ENCODE peak calls at places on chromosome 21, in six cellular contexts. H is psoas muscle; X is transverse colon; C is CD8-positive, alpha-beta memory T cell; E is right cardiac atrium; Y is small intestine. T is an unnamed sample.

GRCh38 chr21:15837603-15838002 is 107.8 kb downstream of the USP25 start:
- DNase-seq in H (no peak), Y (peak; percentile 21), E (no peak), C (no peak), X (no peak), T (no peak)

GRCh38 chr21:36350282-36350910 is 30.4 kb downstream of the MORC3 start:
- DNase-seq in H (no peak), C (no peak), X (no peak), Y (no peak), E (no peak), T (no peak)

GRCh38 chr21:31222142-31222541 is 121.9 kb downstream of the TIAM1 start:
- DNase-seq in H (no peak), X (no peak), Y (no peak), E (no peak), C (no peak), T (peak; percentile 42)

GRCh38 chr21:43972850-43973633 is 39.1 kb upstream of the TRAPPC10 start:
- DNase-seq in E (peak; percentile 57), C (no peak), Y (no peak), H (no peak), X (no peak), T (no peak)

GRCh38 chr21:27569831-27570230 is 602.9 kb upstream of the ADAMTS5 start:
- DNase-seq in X (no peak), Y (no peak), H (no peak), C (no peak), E (no peak), T (no peak)

GRCh38 chr21:25813917-25814316 is 79.1 kb downstream of the GABPA start:
- DNase-seq in Y (no peak), X (no peak), E (no peak), H (no peak), C (no peak), T (no peak)

GRCh38 chr21:35113064-35113463 is 64.0 kb upstream of the RUNX1 start:
- DNase-seq in C (no peak), H (no peak), Y (no peak), X (no peak), E (no peak), T (peak; percentile 63)

GRCh38 chr21:44920694-44921604 is at the start of gene ITGB2:
- DNase-seq in H (peak; percentile 37), E (peak; percentile 86), Y (no peak), C (peak; percentile 69), X (peak; percentile 57), T (no peak)

GRCh38 chr21:44812640-44813039 is 5.2 kb downstream of the SUMO3 start:
- DNase-seq in E (no peak), X (no peak), Y (no peak), H (no peak), C (no peak), T (no peak)

GRCh38 chr21:14942801-14943490 is 121.9 kb downstream of the NRIP1 start:
- DNase-seq in Y (no peak), C (no peak), H (no peak), E (no peak), X (no peak), T (no peak)

GRCh38 chr21:14382486-14382834 is 486 bp downstream of the HSPA13 start:
- DNase-seq in C (no peak), Y (no peak), H (no peak), E (no peak), X (no peak), T (peak; percentile 23)

GRCh38 chr21:31892686-31893085 is 19.9 kb downstream of the HUNK start:
- DNase-seq in X (no peak), Y (no peak), H (no peak), E (no peak), C (no peak), T (no peak)

GRCh38 chr21:39715804-39716397 is 29.1 kb upstream of the IGSF5 start:
- DNase-seq in Y (peak; percentile 58), C (no peak), E (peak; percentile 67), X (peak; percentile 68), H (peak; percentile 41), T (peak; percentile 70)

GRCh38 chr21:35643176-35643575 is 417.1 kb downstream of the SETD4 start:
- DNase-seq in E (no peak), Y (no peak), C (no peak), X (no peak), H (no peak), T (peak; percentile 70)

GRCh38 chr21:40923361-40923760 is 76.4 kb upstream of the DSCAM start:
- DNase-seq in Y (no peak), E (no peak), H (no peak), C (no peak), X (no peak), T (no peak)

GRCh38 chr21:19969156-19969555 is 1029.1 kb upstream of the NCAM2 start:
- DNase-seq in E (no peak), C (no peak), H (no peak), X (no peak), Y (no peak), T (no peak)

GRCh38 chr21:21712761-21713558 is 714.8 kb downstream of the NCAM2 start:
- DNase-seq in H (no peak), C (no peak), X (no peak), Y (no peak), E (no peak), T (no peak)

GRCh38 chr21:17436626-17437111 is 76.2 kb upstream of the CXADR start:
- DNase-seq in H (no peak), Y (peak; percentile 10), C (no peak), E (no peak), X (no peak), T (no peak)

GRCh38 chr21:42358937-42359336 is 7.4 kb downstream of the TFF1 start:
- DNase-seq in H (no peak), E (no peak), Y (no peak), X (no peak), C (no peak), T (no peak)

GRCh38 chr21:31232344-31232743 is 111.7 kb downstream of the TIAM1 start:
- DNase-seq in E (no peak), H (no peak), Y (no peak), C (no peak), X (no peak), T (no peak)

GRCh38 chr21:27513016-27513415 is 546.1 kb upstream of the ADAMTS5 start:
- DNase-seq in E (no peak), H (no peak), X (no peak), C (no peak), Y (no peak), T (no peak)

GRCh38 chr21:27649323-27649722 is 682.4 kb upstream of the ADAMTS5 start:
- DNase-seq in Y (no peak), X (no peak), H (no peak), E (no peak), C (no peak), T (peak; percentile 64)

GRCh38 chr21:45136927-45137611 is 62.7 kb downstream of the ADARB1 start:
- DNase-seq in Y (peak; percentile 84), H (peak; percentile 87), E (peak; percentile 96), X (peak; percentile 88), C (peak; percentile 19), T (peak; percentile 92)

GRCh38 chr21:44445413-44445812 is 9.9 kb upstream of the LRRC3 start:
- DNase-seq in E (no peak), X (no peak), Y (no peak), C (no peak), H (peak; percentile 2), T (no peak)

GRCh38 chr21:23968722-23969647 is 1638.3 kb downstream of the MRPL39 start:
- DNase-seq in X (peak; percentile 45), C (peak; percentile 79), Y (peak; percentile 12), H (no peak), E (no peak), T (peak; percentile 93)

GRCh38 chr21:26835027-26835713 is 10.0 kb downstream of the ADAMTS1 start:
- DNase-seq in X (no peak), Y (no peak), C (no peak), E (peak; percentile 61), H (no peak), T (peak; percentile 71)

GRCh38 chr21:35606578-35606977 is 453.7 kb downstream of the SETD4 start:
- DNase-seq in C (no peak), H (no peak), X (no peak), E (no peak), Y (no peak), T (peak; percentile 70)

GRCh38 chr21:44377201-44377921 is 23.9 kb downstream of the TRPM2 start:
- DNase-seq in E (no peak), C (no peak), H (no peak), Y (no peak), X (no peak), T (no peak)

GRCh38 chr21:42021751-42022430 is 11.7 kb upstream of the ZBTB21 start:
- DNase-seq in Y (no peak), C (no peak), H (no peak), E (no peak), X (no peak), T (no peak)

DNA sequence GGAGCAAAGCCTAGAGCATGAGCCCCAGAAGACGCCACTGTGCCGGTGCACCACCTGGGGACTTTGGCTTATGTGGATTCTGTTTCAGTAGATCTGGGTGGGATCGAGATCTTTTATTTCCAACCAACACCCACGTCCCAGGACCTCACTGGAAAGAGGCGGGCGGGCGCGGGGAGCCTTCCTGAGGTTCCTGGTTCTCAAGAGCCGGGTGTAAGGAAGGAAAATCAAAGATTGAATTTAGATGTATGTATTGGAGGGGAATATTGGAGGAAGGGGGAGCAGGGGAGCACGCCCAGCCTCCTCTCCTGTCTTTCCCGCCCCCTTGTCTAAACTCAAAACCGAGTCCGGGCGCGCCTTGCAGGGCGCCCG is 6.2 kb upstream of the OLIG2 start:
- DNase-seq in X (no peak), E (no peak), Y (no peak), C (no peak), H (no peak), T (no peak)
- H3K4me3 ChIP-seq in X (no peak overlapping the region), E (peak overlapping the region; percentile 11), Y (no peak overlapping the region), C (no peak overlapping the region), H (no peak overlapping the region), T (no peak overlapping the region)

GRCh38 chr21:33940164-33940563 is 24.6 kb upstream of the ATP5PO start:
- DNase-seq in X (no peak), C (no peak), Y (no peak), E (no peak), H (no peak), T (no peak)
- H3K4me1 ChIP-seq in X (no peaks in the 10 kb centered on the region), C (peaks cover 69% of the 10 kb centered on the region), Y (no peaks in the 10 kb centered on the region), E (peaks cover 3% of the 10 kb centered on the region), H (no peaks in the 10 kb centered on the region), T (no peaks in the 10 kb centered on the region)

DNA sequence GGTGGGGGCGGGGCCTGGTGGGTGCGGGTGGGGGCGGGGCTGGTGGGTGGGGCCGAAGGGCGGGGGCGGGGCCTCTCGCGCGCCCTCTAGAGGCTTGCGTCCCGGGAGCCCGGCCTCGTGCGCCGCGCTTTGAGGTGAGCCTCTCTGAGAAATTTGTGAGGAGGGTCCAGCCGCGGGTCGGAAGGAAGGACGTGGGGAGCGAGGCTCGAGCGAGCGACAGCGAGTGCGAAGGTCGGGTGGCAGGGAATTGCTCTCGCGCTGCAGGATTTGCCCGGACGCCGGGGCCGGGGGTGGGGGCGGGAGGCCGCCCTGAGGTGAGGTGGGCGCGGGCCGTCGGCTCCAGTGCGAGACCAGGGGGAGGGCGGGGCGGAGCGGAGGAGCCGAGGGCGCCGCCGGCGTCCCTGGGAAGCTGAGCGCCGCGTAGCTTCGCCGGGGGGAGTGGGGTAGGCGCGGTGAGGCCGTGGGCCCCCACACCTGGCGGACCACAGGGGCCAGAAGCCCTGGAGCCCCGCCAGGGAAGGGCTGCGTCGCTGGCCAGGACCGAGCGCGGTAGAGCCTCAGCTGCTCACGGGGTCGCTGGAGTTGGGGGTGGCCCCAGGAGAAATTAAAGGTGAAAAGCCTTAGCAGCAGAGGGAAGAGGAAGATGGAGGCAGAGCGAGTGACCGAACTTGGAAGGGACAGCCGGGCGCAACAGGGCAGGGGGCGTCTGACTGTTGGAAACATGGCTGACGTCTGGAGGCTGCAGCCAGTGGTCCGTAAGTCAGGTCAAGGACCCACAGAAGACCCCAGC is 754 bp upstream of the LSS start:
- DNase-seq in Y (peak; percentile 4), H (no peak), C (no peak), E (no peak), X (no peak), T (peak; percentile 37)
- H3K4me3 ChIP-seq in Y (peak overlapping the region; percentile 70), H (peak overlapping the region; percentile 99), C (peak overlapping the region; percentile 47), E (peak overlapping the region; percentile 81), X (peak overlapping the region; percentile 48), T (peak overlapping the region; percentile 86)

GRCh38 chr21:33977721-33978369 is 62.2 kb upstream of the ATP5PO start:
- DNase-seq in Y (no peak), C (no peak), X (no peak), H (no peak), E (no peak), T (no peak)
- H3K4me1 ChIP-seq in Y (no peaks in the 10 kb centered on the region), C (peaks cover 32% of the 10 kb centered on the region), X (peaks cover 6% of the 10 kb centered on the region), H (peaks cover 13% of the 10 kb centered on the region), E (peaks cover 3% of the 10 kb centered on the region), T (peaks cover 35% of the 10 kb centered on the region)

T was measured in PC-3.